ENCODE peak calls at places on chromosome 1, in four cellular contexts. V is HepG2, Y is H1, O is K562. L is an unnamed sample.

GRCh38 chr1:59739111-59739510 is 75.6 kb upstream of the HOOK1 start:
- DNase-seq in V (no peak), Y (no peak), O (no peak), L (no peak)

GRCh38 chr1:228453022-228453560 is 34.1 kb upstream of the RNF187 start:
- DNase-seq in V (no peak), O (no peak), Y (no peak), L (no peak)

GRCh38 chr1:30617161-30617560 is 106.2 kb downstream of the MATN1 start:
- DNase-seq in Y (no peak), O (no peak), V (no peak), L (no peak)

GRCh38 chr1:76133977-76134376 is 59.4 kb downstream of the ST6GALNAC3 start:
- DNase-seq in O (no peak), V (no peak), Y (no peak), L (no peak)

GRCh38 chr1:110672753-110673108 is 2.0 kb downstream of the KCNA3 start:
- DNase-seq in V (no peak), Y (no peak), O (no peak), L (no peak)

GRCh38 chr1:154730986-154731489 is 123.1 kb upstream of the ADAR start:
- DNase-seq in Y (no peak), O (no peak), V (no peak), L (no peak)

GRCh38 chr1:60825593-60825992 is 256.8 kb upstream of the NFIA start:
- DNase-seq in O (no peak), Y (no peak), V (no peak), L (peak; percentile 3)

GRCh38 chr1:241994171-241994570 is 4.7 kb downstream of the MAP1LC3C start:
- DNase-seq in Y (no peak), O (no peak), V (no peak), L (no peak)

GRCh38 chr1:116252785-116253184 is 120.3 kb upstream of the ATP1A1 start:
- DNase-seq in O (no peak), Y (no peak), V (no peak), L (no peak)

GRCh38 chr1:24098102-24098501 is 13.8 kb downstream of the MYOM3 start:
- DNase-seq in V (no peak), O (no peak), Y (no peak), L (no peak)

GRCh38 chr1:24096009-24096736 is 15.8 kb downstream of the MYOM3 start:
- DNase-seq in Y (no peak), O (no peak), V (no peak), L (no peak)

GRCh38 chr1:24097663-24098062 is 14.3 kb downstream of the MYOM3 start:
- DNase-seq in Y (no peak), V (no peak), O (no peak), L (no peak)

GRCh38 chr1:24095140-24095859 is 16.6 kb downstream of the MYOM3 start:
- DNase-seq in Y (no peak), V (no peak), O (no peak), L (no peak)

GRCh38 chr1:24096737-24097103 is 15.2 kb downstream of the MYOM3 start:
- DNase-seq in Y (no peak), V (no peak), O (no peak), L (no peak)
- TF ChIP-seq SP1 in Y (no peak), V (no peak), O (no peak), L (no peak)

GRCh38 chr1:36161656-36162531 is 5.9 kb downstream of the MAP7D1 start:
- DNase-seq in Y (no peak), V (no peak), O (peak; percentile 58), L (no peak)
- TF ChIP-seq FOSL1 in Y (no peak), V (no peak), O (no peak), L (no peak)

DNA sequence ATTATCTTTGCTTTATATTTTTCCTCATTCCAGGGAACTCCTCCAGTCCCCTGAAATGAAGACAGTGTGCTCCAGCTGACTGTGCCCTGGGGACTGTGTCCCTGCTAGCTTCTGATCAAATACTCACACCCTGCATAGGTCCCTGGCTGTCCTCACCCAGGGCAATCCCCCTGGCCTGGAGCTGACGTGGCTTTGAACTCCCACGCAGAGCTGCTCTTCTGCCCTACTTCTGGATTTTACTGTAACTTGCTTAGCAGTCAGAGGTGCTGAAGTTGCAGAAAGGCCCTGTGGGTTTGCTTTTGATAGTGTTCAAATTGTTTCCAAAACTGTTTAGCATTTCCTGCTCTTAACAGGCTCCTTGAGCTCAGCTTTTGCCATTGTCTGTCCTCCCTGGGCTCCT is 186.5 kb downstream of the FASLG start:
- DNase-seq in V (no peak), O (peak; percentile 18), Y (no peak), L (no peak)
- TF ChIP-seq SP1 in V (no peak), O (no peak), Y (no peak), L (no peak)

DNA sequence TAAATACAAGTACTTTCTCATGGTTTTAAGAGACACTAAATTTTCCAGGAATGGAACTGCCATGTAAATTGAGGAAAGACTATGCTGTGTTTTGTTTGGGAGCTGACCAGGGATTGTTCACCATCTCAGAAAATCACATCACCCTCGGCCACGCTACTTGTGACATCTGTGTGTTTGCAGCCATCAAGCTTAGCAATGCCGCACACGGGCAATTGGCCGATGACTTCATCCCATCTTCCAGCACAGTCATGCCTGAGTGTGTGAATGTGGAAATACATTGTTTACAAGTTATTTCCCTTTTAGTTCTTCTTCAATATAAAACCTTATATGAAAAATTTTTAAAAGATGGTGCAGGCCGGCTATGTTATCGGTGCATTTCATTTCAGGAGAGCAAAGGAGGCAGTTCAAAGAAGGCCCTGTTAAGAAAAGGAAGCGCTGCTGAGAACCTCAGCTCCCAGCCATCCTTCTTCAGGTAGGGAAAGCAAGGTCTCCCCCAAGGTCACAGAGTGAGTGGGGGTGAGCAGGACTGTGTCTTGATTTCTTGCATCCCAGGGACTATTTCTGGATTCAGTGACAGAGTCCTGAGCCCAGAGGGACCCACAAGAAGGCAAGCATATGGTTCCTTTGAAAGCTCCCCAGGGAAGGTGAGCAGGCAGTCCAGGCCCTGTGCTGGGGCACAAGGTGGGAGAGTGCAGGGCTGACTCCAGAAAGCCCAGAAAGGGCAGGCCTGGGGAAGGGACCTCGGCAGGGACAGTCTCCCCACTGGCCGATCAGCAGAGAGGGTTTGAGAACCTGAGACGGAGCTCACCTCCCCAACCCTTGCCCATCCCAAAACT is 121.4 kb downstream of the GLIS1 start:
- DNase-seq in Y (no peak), O (no peak), V (no peak), L (no peak)
- TF ChIP-seq FOSL1 in Y (no peak), O (no peak), V (no peak), L (no peak)